ENCODE peak calls at places on chromosomes 6 and 20, in eight cellular contexts. J is heart left ventricle, V is thyroid gland, C is testis, S is transverse colon, B is prostate gland, X is HCT116, N is A549. G is an unnamed sample.

GRCh38 chr20:699811-700338 is 24.3 kb upstream of the SCRT2 start:
- DNase-seq in J (peak), V (no peak), C (peak), S (no peak), B (no peak), X (no peak), N (no peak), G (peak)

GRCh38 chr6:162710438-162710837 is 17.1 kb downstream of the PRKN start:
- DNase-seq in J (no peak), V (no peak), C (no peak), S (no peak), B (no peak), X (no peak), N (no peak), G (no peak)

GRCh38 chr6:130065616-130066015 is 47.2 kb downstream of the L3MBTL3 start:
- DNase-seq in J (no peak), V (no peak), C (no peak), S (no peak), B (no peak), X (no peak), N (no peak), G (no peak)

GRCh38 chr6:71197770-71198169 is 90.8 kb upstream of the OGFRL1 start:
- DNase-seq in J (no peak), V (no peak), C (no peak), S (no peak), B (no peak), X (no peak), N (no peak), G (no peak)

GRCh38 chr20:17659801-17660200 is 22.2 kb downstream of the RRBP1 start:
- DNase-seq in J (no peak), V (no peak), C (no peak), S (no peak), B (no peak), X (no peak), N (no peak), G (no peak)

GRCh38 chr6:100116409-100117194 is 122.6 kb upstream of the MCHR2 start:
- DNase-seq in J (no peak), V (peak), C (peak), S (peak), B (peak), X (peak), N (peak), G (peak)

GRCh38 chr20:24227600-24227999 is 239.0 kb upstream of the GGTLC1 start:
- DNase-seq in J (no peak), V (no peak), C (no peak), S (no peak), B (no peak), X (no peak), N (no peak), G (no peak)

GRCh38 chr6:147141690-147142308 is 62.4 kb upstream of the STXBP5 start:
- DNase-seq in J (no peak), V (no peak), C (no peak), S (no peak), B (no peak), X (no peak), N (no peak), G (no peak)

GRCh38 chr6:3438190-3439167 is 18.4 kb downstream of the SLC22A23 start:
- DNase-seq in J (no peak), V (peak), C (no peak), S (peak), B (peak), X (no peak), N (peak), G (no peak)

GRCh38 chr6:109892451-109893435 is 85.4 kb upstream of the GPR6 start:
- DNase-seq in J (no peak), V (peak), C (peak), S (peak), B (peak), X (peak), N (no peak), G (no peak)

GRCh38 chr20:51928931-51929330 is 126.6 kb upstream of the SALL4 start:
- DNase-seq in J (no peak), V (no peak), C (no peak), S (no peak), B (no peak), X (no peak), N (no peak), G (no peak)

GRCh38 chr20:35145141-35145564 is 2.0 kb downstream of the EDEM2 start:
- DNase-seq in J (no peak), V (no peak), C (no peak), S (no peak), B (peak), X (peak), N (peak), G (no peak)

GRCh38 chr6:146914563-146915483 is 289.4 kb upstream of the STXBP5 start:
- DNase-seq in J (peak), V (peak), C (peak), S (no peak), B (no peak), X (peak), N (peak), G (peak)

GRCh38 chr6:77178821-77179220 is 284.5 kb downstream of the HTR1B start:
- DNase-seq in J (no peak), V (no peak), C (no peak), S (no peak), B (no peak), X (no peak), N (no peak), G (no peak)

GRCh38 chr6:55437141-55437540 is 109.9 kb downstream of the GFRAL start:
- DNase-seq in J (no peak), V (no peak), C (no peak), S (no peak), B (no peak), X (no peak), N (no peak), G (no peak)

GRCh38 chr6:44228433-44228832 is 5.0 kb downstream of the SLC29A1 start:
- DNase-seq in J (no peak), V (no peak), C (no peak), S (no peak), B (no peak), X (no peak), N (no peak), G (no peak)

GRCh38 chr6:45543298-45544235 is 165.8 kb upstream of the SUPT3H start:
- DNase-seq in J (no peak), V (no peak), C (peak), S (no peak), B (no peak), X (no peak), N (no peak), G (no peak)

GRCh38 chr6:26550250-26550993 is 12.3 kb downstream of the HMGN4 start:
- DNase-seq in J (peak), V (peak), C (peak), S (peak), B (no peak), X (no peak), N (no peak), G (peak)

GRCh38 chr6:18506387-18507017 is 119.4 kb downstream of the RNF144B start:
- DNase-seq in J (no peak), V (no peak), C (no peak), S (no peak), B (no peak), X (no peak), N (no peak), G (no peak)

GRCh38 chr6:163533443-163533842 is 118.9 kb downstream of the QKI start:
- DNase-seq in J (no peak), V (no peak), C (no peak), S (no peak), B (peak), X (no peak), N (peak), G (peak)

GRCh38 chr6:159833556-159833955 is 33.5 kb downstream of the PNLDC1 start:
- DNase-seq in J (no peak), V (no peak), C (no peak), S (no peak), B (no peak), X (no peak), N (no peak), G (no peak)

GRCh38 chr6:15312500-15312899 is 66.6 kb downstream of the JARID2 start:
- DNase-seq in J (no peak), V (no peak), C (no peak), S (no peak), B (no peak), X (no peak), N (no peak), G (no peak)

GRCh38 chr6:147285087-147285855 is 81.1 kb downstream of the STXBP5 start:
- DNase-seq in J (no peak), V (no peak), C (no peak), S (no peak), B (no peak), X (peak), N (peak), G (no peak)

GRCh38 chr20:50575869-50576720 is 65.9 kb downstream of the PTPN1 start:
- DNase-seq in J (peak), V (peak), C (peak), S (peak), B (peak), X (peak), N (peak), G (peak)

GRCh38 chr20:8434326-8434876 is 302.3 kb downstream of the PLCB1 start:
- DNase-seq in J (no peak), V (no peak), C (no peak), S (no peak), B (no peak), X (no peak), N (no peak), G (no peak)

GRCh38 chr6:10409766-10410209 is 5.1 kb downstream of the TFAP2A start:
- DNase-seq in J (no peak), V (no peak), C (no peak), S (no peak), B (no peak), X (no peak), N (no peak), G (no peak)

GRCh38 chr6:35083507-35083906 is 57.6 kb downstream of the TCP11 start:
- DNase-seq in J (no peak), V (no peak), C (peak), S (peak), B (no peak), X (no peak), N (no peak), G (no peak)

GRCh38 chr6:42390228-42390934 is 61.3 kb downstream of the TRERF1 start:
- DNase-seq in J (no peak), V (peak), C (no peak), S (peak), B (no peak), X (no peak), N (no peak), G (no peak)

GRCh38 chr6:166335378-166336366 is 6.7 kb downstream of the SFT2D1 start:
- DNase-seq in J (no peak), V (no peak), C (no peak), S (no peak), B (no peak), X (no peak), N (no peak), G (no peak)

GRCh38 chr6:166334878-166335277 is 7.5 kb downstream of the SFT2D1 start:
- DNase-seq in J (no peak), V (no peak), C (no peak), S (no peak), B (no peak), X (no peak), N (no peak), G (no peak)

GRCh38 chr6:166333172-166333995 is 9.0 kb downstream of the SFT2D1 start:
- DNase-seq in J (no peak), V (no peak), C (no peak), S (no peak), B (no peak), X (no peak), N (no peak), G (no peak)

GRCh38 chr6:166338854-166339253 is 3.5 kb downstream of the SFT2D1 start:
- DNase-seq in J (no peak), V (no peak), C (no peak), S (no peak), B (no peak), X (no peak), N (no peak), G (no peak)

GRCh38 chr6:166336847-166337246 is 5.5 kb downstream of the SFT2D1 start:
- DNase-seq in J (peak), V (no peak), C (no peak), S (no peak), B (no peak), X (no peak), N (no peak), G (no peak)
- TF ChIP-seq POLR2A in J (no peak), V (no peak), C (no peak), S (no peak), B (no peak), X (no peak), N (no peak), G (no peak)

GRCh38 chr20:44526129-44526528 is 4.3 kb upstream of the SERINC3 start:
- DNase-seq in J (no peak), V (no peak), C (no peak), S (no peak), B (no peak), X (peak), N (no peak), G (no peak)
- H3K27ac ChIP-seq in J (no peak), V (no peak), C (no peak), S (no peak), B (no peak), X (no peak), N (peak), G (no peak)

DNA sequence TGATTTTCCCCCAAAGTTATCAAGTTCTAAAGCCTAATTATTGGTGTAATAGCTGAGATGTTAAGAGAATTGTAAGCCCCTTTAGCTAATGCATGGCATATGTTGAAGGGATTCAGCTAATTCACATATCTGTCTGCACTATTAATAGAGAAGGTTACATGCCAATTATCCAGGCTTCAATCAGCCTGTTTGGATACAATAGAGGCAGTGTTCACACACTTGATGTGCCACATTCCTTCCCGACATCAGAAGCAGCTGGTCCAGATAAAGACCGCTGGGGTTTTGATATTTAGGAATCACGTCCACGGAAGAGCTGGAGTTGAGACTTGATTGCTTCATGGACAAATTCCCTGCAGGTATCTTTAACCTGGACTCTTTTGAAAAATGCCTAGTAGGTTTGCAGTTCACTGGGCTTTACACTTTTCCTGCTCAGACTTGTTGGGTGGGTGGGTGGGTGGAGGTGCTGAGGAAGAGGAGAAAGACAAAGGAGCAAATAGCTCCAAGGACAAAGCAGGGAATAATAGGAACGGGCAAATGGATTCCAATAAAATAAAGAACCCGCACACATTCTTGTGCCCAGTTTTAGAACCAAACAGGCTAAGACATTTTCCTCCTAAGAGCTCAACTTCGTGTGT is 142.6 kb upstream of the ZNF217 start:
- DNase-seq in J (no peak), V (peak), C (peak), S (no peak), B (no peak), X (no peak), N (no peak), G (no peak)
- TF ChIP-seq POLR2A in J (no peak), V (no peak), C (no peak), S (no peak), B (no peak), X (no peak), N (no peak), G (no peak)

GRCh38 chr6:137873273-137873762 is 6.3 kb downstream of the TNFAIP3 start:
- DNase-seq in J (peak), V (peak), C (peak), S (peak), B (peak), X (no peak), N (peak), G (peak)
- H3K27ac ChIP-seq in J (peak), V (peak), C (peak), S (peak), B (peak), X (no peak), N (peak), G (peak)

GRCh38 chr6:149031545-149032317 is 284.9 kb downstream of the UST start:
- DNase-seq in J (no peak), V (no peak), C (no peak), S (peak), B (no peak), X (peak), N (peak), G (peak)
- TF ChIP-seq POLR2A in J (no peak), V (no peak), C (no peak), S (no peak), B (no peak), X (no peak), N (peak), G (peak)

GRCh38 chr6:158684745-158685355 is 35.0 kb downstream of the SYTL3 start:
- DNase-seq in J (no peak), V (no peak), C (no peak), S (no peak), B (no peak), X (no peak), N (no peak), G (no peak)

GRCh38 chr6:158687507-158687906 is 37.7 kb downstream of the SYTL3 start:
- DNase-seq in J (no peak), V (no peak), C (no peak), S (no peak), B (no peak), X (no peak), N (no peak), G (no peak)

GRCh38 chr6:158684311-158684710 is 34.5 kb downstream of the SYTL3 start:
- DNase-seq in J (no peak), V (no peak), C (no peak), S (no peak), B (no peak), X (no peak), N (no peak), G (no peak)

GRCh38 chr6:158686791-158687381 is 37.0 kb downstream of the SYTL3 start:
- DNase-seq in J (no peak), V (no peak), C (no peak), S (peak), B (no peak), X (no peak), N (no peak), G (peak)

GRCh38 chr6:158686311-158686710 is 36.5 kb downstream of the SYTL3 start:
- DNase-seq in J (no peak), V (peak), C (no peak), S (no peak), B (peak), X (no peak), N (no peak), G (no peak)
- H3K27ac ChIP-seq in J (no peak), V (peak), C (no peak), S (peak), B (no peak), X (peak), N (no peak), G (no peak)

DNA sequence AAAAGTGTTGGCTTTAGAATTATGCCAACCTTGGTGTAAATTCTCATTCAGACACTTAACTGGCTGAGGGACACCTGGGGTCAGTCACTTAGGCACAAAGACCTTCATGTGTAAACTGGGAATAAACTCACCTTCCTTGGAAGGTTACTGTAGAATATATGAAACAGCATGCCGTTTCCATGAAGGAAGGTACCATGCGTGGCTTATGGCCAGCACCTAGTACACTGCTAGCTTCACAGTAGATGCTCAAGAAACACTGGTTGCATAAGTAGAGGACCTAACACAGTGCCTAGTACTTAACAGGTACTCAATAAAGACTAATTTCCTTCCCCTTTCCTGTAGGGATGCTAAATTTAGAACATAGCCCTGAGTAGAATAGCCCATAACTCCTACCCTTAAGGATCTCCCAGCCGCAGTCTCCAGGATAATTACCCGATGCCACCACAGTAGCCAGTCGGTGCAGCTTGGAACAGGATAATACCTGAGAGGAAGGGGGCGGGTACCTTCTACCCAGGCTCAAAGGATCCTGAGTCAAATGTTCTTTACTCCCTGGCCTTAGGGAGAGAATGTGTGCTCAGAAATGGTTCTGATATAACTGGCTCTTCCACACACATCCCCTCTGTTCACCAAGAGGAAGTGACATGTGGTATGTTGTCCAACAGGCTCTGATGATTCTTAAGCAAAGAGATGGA is 3.6 kb downstream of the BCL2L1 start:
- DNase-seq in J (no peak), V (peak), C (no peak), S (peak), B (peak), X (no peak), N (no peak), G (no peak)
- TF ChIP-seq POLR2A in J (no peak), V (no peak), C (no peak), S (peak), B (peak), X (no peak), N (no peak), G (no peak)

DNA sequence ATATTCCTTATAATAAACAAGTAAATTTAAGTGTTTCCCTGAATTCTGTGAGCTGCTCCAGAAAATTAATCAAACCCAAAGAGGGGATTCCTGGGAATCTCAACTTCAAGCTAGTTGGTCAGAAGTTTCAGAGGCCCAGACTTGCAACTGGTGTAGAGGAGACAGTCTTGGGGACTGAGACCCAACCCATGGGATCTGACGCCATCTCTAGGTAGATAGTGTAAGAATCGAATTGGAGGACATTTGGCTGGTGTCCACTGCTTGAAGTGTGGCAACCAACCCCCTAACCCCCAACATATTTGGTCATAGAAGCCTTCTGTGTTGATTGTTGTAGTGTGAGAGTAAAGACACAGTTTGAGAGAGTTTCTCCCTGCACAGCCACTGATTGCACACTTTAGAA is 103.5 kb upstream of the CARMIL1 start:
- DNase-seq in J (no peak), V (no peak), C (no peak), S (no peak), B (no peak), X (no peak), N (no peak), G (no peak)
- H3K27ac ChIP-seq in J (no peak), V (no peak), C (no peak), S (peak), B (no peak), X (no peak), N (peak), G (no peak)

GRCh38 chr6:496649-497048 is 105.1 kb downstream of the IRF4 start:
- DNase-seq in J (no peak), V (no peak), C (no peak), S (no peak), B (no peak), X (no peak), N (no peak), G (no peak)

GRCh38 chr6:499617-500016 is 108.1 kb downstream of the IRF4 start:
- DNase-seq in J (no peak), V (no peak), C (no peak), S (no peak), B (no peak), X (no peak), N (no peak), G (no peak)

GRCh38 chr6:502761-503160 is 111.2 kb downstream of the IRF4 start:
- DNase-seq in J (no peak), V (no peak), C (no peak), S (no peak), B (no peak), X (no peak), N (no peak), G (no peak)

GRCh38 chr6:501891-502601 is 110.5 kb downstream of the IRF4 start:
- DNase-seq in J (no peak), V (no peak), C (no peak), S (peak), B (no peak), X (no peak), N (no peak), G (no peak)

GRCh38 chr6:498795-499231 is 107.3 kb downstream of the IRF4 start:
- DNase-seq in J (no peak), V (no peak), C (no peak), S (peak), B (no peak), X (no peak), N (no peak), G (no peak)
- TF ChIP-seq POLR2A in J (no peak), V (no peak), C (no peak), S (no peak), B (no peak), X (no peak), N (no peak), G (no peak)

G was measured in adrenal gland.